ENCODE peak calls at places on chromosomes 16 and 17, in four cellular contexts. N, V, O and I are unnamed samples.

GRCh38 chr17:56966277-56966676 is 5.4 kb upstream of the COIL start:
- DNase-seq in N (no peak), V (no peak), O (no peak), I (no peak)

GRCh38 chr17:32335647-32336046 is 6.3 kb downstream of the C17orf75 start:
- DNase-seq in N (no peak), V (no peak), O (no peak), I (no peak)

GRCh38 chr16:47965439-47965838 is 190.4 kb downstream of the ABCC12 start:
- DNase-seq in N (no peak), V (peak), O (peak), I (no peak)

GRCh38 chr16:56350491-56351405 is 74.6 kb downstream of the AMFR start:
- DNase-seq in N (no peak), V (no peak), O (no peak), I (no peak)

GRCh38 chr17:45997624-45998023 is 1.4 kb upstream of the STH start:
- DNase-seq in N (no peak), V (no peak), O (no peak), I (no peak)

GRCh38 chr17:75589017-75589918 is 1.7 kb downstream of the MYO15B start:
- DNase-seq in N (peak), V (peak), O (peak), I (peak)

GRCh38 chr16:24988593-24989338 is 26.4 kb downstream of the ARHGAP17 start:
- DNase-seq in N (no peak), V (no peak), O (peak), I (no peak)

GRCh38 chr17:43604549-43604948 is 57.2 kb downstream of the MEOX1 start:
- DNase-seq in N (no peak), V (no peak), O (no peak), I (no peak)

GRCh38 chr17:65403129-65403528 is 158.3 kb downstream of the AXIN2 start:
- DNase-seq in N (no peak), V (no peak), O (peak), I (no peak)